ENCODE peak calls at places on chromosomes 7 and 10, in eight cellular contexts. C, B, W, P, E, Q, N and S are unnamed samples.

GRCh38 chr7:157617401-157617800 is 280.6 kb downstream of the DNAJB6 start:
- DNase-seq in N (no peak), C (no peak), E (no peak), B (no peak), Q (no peak), P (no peak), W (no peak), S (no peak)

GRCh38 chr10:35433851-35434426 is 97.6 kb downstream of the CCNY start:
- DNase-seq in E (peak), P (peak), C (no peak), W (peak), B (no peak), N (peak), Q (no peak), S (no peak)

GRCh38 chr7:103011650-103012049 is 62.9 kb downstream of the FBXL13 start:
- DNase-seq in P (no peak), B (no peak), Q (no peak), E (no peak), C (peak), W (peak), N (no peak), S (no peak)

GRCh38 chr7:94049615-94050014 is 45.5 kb upstream of the BET1 start:
- DNase-seq in B (no peak), W (no peak), Q (no peak), C (no peak), E (no peak), P (no peak), N (no peak), S (no peak)

GRCh38 chr10:42421812-42422211 is 216.6 kb downstream of the ZNF33B start:
- DNase-seq in P (no peak), W (no peak), E (no peak), C (no peak), N (no peak), Q (no peak), B (no peak), S (no peak)

GRCh38 chr7:35024298-35024697 is 13.0 kb downstream of the DPY19L1 start:
- DNase-seq in Q (no peak), E (no peak), C (no peak), P (no peak), W (no peak), N (no peak), B (no peak), S (no peak)

GRCh38 chr7:70154521-70155180 is 556.4 kb downstream of the AUTS2 start:
- DNase-seq in N (no peak), W (no peak), B (no peak), E (no peak), P (no peak), C (peak), Q (no peak), S (no peak)

GRCh38 chr10:132443998-132444876 is 47.2 kb downstream of the PWWP2B start:
- DNase-seq in Q (no peak), P (no peak), E (peak), N (no peak), C (no peak), W (no peak), B (no peak), S (no peak)

GRCh38 chr10:97334370-97335175 is at the start of gene FRAT2:
- DNase-seq in Q (peak), C (peak), E (peak), P (peak), N (peak), B (peak), W (peak), S (peak)

DNA sequence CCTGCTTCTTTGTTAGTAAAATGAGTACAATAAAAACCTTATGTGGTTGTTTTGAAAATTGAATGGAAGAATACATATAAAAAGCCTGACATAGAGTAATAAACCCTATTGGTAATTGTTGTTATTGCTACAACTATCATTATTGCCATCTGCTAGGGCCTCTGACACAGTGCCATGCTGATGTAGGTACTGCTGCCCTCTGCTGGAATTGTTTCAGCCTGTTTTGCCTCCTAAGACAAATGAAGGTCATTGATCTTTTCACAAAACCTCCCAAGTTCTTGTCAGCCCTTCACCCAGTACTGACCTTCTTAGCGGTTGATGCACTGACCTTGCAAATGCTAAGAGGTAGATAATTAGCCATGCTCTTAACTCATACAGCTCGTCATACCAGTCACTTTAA is 975.3 kb downstream of the SORCS1 start:
- DNase-seq in E (peak), P (peak), B (peak), Q (peak), W (peak), N (no peak), C (peak), S (peak)
- TF ChIP-seq CTCF in E (peak), P (peak), B (peak), Q (peak), W (peak), N (peak), C (peak), S (peak)

DNA sequence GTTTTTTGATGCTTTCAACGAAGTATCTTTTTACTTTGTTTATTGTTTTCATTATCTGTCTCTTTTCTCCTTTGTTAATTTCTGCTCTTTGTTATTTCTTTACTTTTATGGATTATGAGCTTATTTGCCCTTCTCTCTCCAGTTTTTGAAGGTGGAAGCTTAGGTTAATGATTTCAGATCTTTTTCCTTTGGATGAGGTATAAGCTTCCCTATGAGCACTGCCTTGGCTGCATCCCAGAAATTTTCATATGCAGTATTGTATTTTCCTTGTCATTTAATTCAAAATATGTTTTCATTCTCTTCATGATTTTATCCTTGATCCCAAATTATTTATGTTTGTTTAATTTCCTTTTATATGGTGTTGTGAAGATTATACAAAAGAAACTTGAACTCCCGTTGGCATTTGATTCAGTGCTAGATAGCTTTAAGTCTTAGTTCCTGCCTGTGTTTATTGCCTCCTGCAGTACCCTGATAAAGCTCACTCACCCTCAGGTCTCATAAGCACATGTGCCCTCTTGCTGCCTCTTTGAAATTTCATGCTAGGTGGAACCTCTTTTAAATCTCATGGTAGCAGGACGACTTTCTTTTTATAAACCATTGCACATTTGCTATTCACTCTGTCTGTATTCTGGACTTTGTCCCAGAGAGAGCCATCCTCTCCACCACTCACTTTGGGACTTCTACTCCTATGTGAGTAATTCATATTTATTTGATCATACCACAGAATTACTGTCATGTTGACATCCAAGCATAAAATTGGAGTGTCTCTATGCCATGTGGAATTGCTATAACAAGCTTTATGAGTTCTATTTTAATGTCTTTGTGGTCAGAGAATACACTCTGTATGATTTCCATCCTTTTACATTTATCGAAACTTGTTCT is 23.0 kb upstream of the CEP41 start:
- DNase-seq in E (no peak), C (no peak), P (no peak), N (no peak), Q (no peak), W (no peak), B (no peak), S (no peak)
- TF ChIP-seq CTCF in E (no peak), C (no peak), P (no peak), N (no peak), Q (no peak), W (no peak), B (no peak), S (no peak)

DNA sequence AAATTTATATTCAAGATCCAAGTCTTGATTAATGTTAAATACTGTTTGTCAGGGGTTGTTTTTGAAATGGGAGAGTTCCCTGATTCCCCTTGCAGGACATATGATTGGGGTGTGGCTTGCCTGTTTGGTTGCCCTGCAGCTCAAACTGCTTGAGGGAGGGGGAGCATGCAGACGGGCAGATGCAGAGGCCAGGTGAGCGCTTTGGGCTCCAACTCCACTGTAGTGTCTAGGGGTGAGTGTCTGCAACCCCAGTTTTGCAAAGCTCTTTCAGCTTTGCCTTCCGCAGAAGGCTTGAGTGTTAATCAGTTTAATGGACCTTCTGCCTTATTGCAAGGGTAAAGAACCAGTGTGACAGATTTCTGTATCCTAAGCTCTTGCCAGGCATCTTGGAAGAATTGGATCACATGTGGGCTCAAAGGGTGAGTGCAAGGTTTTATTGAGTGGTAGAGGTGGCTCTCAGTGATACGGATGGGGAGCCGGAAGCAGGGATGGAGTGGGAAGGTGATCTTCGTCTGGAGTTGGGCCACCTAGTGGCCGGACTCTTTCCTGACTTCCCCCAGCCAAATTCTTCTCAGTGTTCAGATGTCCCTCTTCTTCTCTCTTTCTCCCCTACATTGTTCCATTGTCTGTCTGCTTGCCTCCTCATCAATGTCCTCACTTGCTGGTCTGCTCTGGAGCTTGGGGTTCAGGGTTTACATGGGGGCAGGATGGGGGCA is 479.7 kb downstream of the ATRNL1 start:
- DNase-seq in Q (peak), C (no peak), P (peak), W (no peak), E (no peak), N (no peak), B (peak), S (no peak)
- TF ChIP-seq CTCF in Q (peak), C (peak), P (peak), W (no peak), E (peak), N (peak), B (peak), S (peak)

GRCh38 chr7:105594034-105594433 is 12.7 kb upstream of the EFCAB10 start:
- DNase-seq in N (no peak), E (no peak), Q (no peak), B (no peak), P (no peak), W (peak), C (no peak), S (no peak)
- TF ChIP-seq CTCF in N (no peak), E (peak), Q (no peak), B (no peak), P (peak), W (peak), C (peak), S (no peak)

GRCh38 chr10:14837756-14838581 is at the start of the genes CDNF, HSPA14 and MSANTD7:
- DNase-seq in C (peak), W (peak), Q (peak), N (peak), E (peak), P (peak), B (peak), S (peak)
- TF ChIP-seq CTCF in C (no peak), W (no peak), Q (no peak), N (no peak), E (no peak), P (no peak), B (no peak), S (no peak)